ENCODE peak calls at places on chromosomes 3 and 15, in four cellular contexts. B is K562, E is H1, Q is GM12878. L is an unnamed sample.

GRCh38 chr15:101579766-101580165 is 72.4 kb downstream of the TM2D3 start:
- DNase-seq in B (no peak), E (no peak), Q (no peak), L (no peak)

GRCh38 chr15:90264649-90265048 is 823 bp upstream of the NGRN start:
- DNase-seq in B (no peak), E (no peak), Q (no peak), L (peak)

GRCh38 chr3:37945407-37945802 is 45.2 kb upstream of the VILL start:
- DNase-seq in B (no peak), E (peak), Q (no peak), L (no peak)

GRCh38 chr3:66675383-66675782 is 174.6 kb upstream of the LRIG1 start:
- DNase-seq in B (no peak), E (no peak), Q (no peak), L (no peak)

GRCh38 chr3:99758502-99759177 is 59.0 kb upstream of the CMSS1 start:
- DNase-seq in B (no peak), E (no peak), Q (no peak), L (no peak)

GRCh38 chr15:90620379-90621134 is 90.8 kb downstream of the CRTC3 start:
- DNase-seq in B (peak), E (no peak), Q (peak), L (no peak)

GRCh38 chr3:113498221-113499005 is 16.5 kb downstream of the SPICE1 start:
- DNase-seq in B (no peak), E (no peak), Q (no peak), L (no peak)

GRCh38 chr15:73803806-73804205 is 50.7 kb upstream of the INSYN1 start:
- DNase-seq in B (no peak), E (no peak), Q (no peak), L (no peak)

GRCh38 chr3:135869439-135870105 is 96.0 kb upstream of the PPP2R3A start:
- DNase-seq in B (no peak), E (no peak), Q (no peak), L (no peak)

GRCh38 chr15:61545763-61546162 is 316.7 kb upstream of the RORA start:
- DNase-seq in B (no peak), E (no peak), Q (no peak), L (no peak)

GRCh38 chr3:40971191-40972168 is 227.8 kb upstream of the CTNNB1 start:
- DNase-seq in B (no peak), E (no peak), Q (peak), L (peak)

GRCh38 chr3:58434990-58435389 is 1.4 kb upstream of the PDHB start:
- DNase-seq in B (no peak), E (peak), Q (no peak), L (peak)

GRCh38 chr3:148680289-148680688 is 17.4 kb upstream of the AGTR1 start:
- DNase-seq in B (no peak), E (no peak), Q (no peak), L (no peak)

GRCh38 chr15:61796056-61796455 is 264.2 kb downstream of the VPS13C start:
- DNase-seq in B (no peak), E (no peak), Q (no peak), L (no peak)

GRCh38 chr3:19891740-19892139 is 42.3 kb downstream of the EFHB start:
- DNase-seq in B (no peak), E (no peak), Q (no peak), L (no peak)

GRCh38 chr15:38440353-38441129 is 13.4 kb upstream of the FAM98B start:
- DNase-seq in B (peak), E (peak), Q (peak), L (peak)

GRCh38 chr3:167814441-167814951 is 79.0 kb downstream of the SERPINI1 start:
- DNase-seq in B (no peak), E (no peak), Q (no peak), L (peak)

GRCh38 chr15:63203451-63204090 is 14.2 kb downstream of the RAB8B start:
- DNase-seq in B (peak), E (no peak), Q (no peak), L (no peak)

GRCh38 chr3:147404000-147404799 is 2.1 kb downstream of the ZIC4 start:
- DNase-seq in B (no peak), E (peak), Q (no peak), L (no peak)

GRCh38 chr3:112751564-112751963 is 95.1 kb downstream of the CD200R1L start:
- DNase-seq in B (no peak), E (no peak), Q (no peak), L (no peak)

GRCh38 chr15:91100561-91101355 is 701 bp downstream of the SV2B start:
- DNase-seq in B (no peak), E (peak), Q (no peak), L (no peak)

GRCh38 chr3:46906471-46907058 is 29.0 kb downstream of the PTH1R start:
- DNase-seq in B (no peak), E (no peak), Q (no peak), L (no peak)

GRCh38 chr15:42788725-42789124 is 51.8 kb upstream of the CDAN1 start:
- DNase-seq in B (no peak), E (no peak), Q (no peak), L (no peak)

GRCh38 chr15:75042730-75043508 is 19.5 kb downstream of the PPCDC start:
- DNase-seq in B (peak), E (peak), Q (peak), L (peak)

GRCh38 chr15:39925112-39925830 is 5.2 kb upstream of the GPR176 start:
- DNase-seq in B (no peak), E (no peak), Q (no peak), L (no peak)

GRCh38 chr3:120163023-120163422 is 68.8 kb upstream of the GSK3B start:
- DNase-seq in B (no peak), E (no peak), Q (no peak), L (peak)

GRCh38 chr3:158166223-158166622 is 56.3 kb downstream of the RSRC1 start:
- DNase-seq in B (no peak), E (no peak), Q (no peak), L (no peak)

GRCh38 chr3:158165730-158166129 is 55.8 kb downstream of the RSRC1 start:
- DNase-seq in B (no peak), E (no peak), Q (no peak), L (no peak)

GRCh38 chr3:158168996-158169573 is 59.2 kb downstream of the RSRC1 start:
- DNase-seq in B (no peak), E (no peak), Q (no peak), L (no peak)

GRCh38 chr3:158167737-158168469 is 58.0 kb downstream of the RSRC1 start:
- DNase-seq in B (peak), E (no peak), Q (no peak), L (peak)
- TF ChIP-seq ATF2 in B (no peak), E (no peak), Q (no peak), L (no peak)

DNA sequence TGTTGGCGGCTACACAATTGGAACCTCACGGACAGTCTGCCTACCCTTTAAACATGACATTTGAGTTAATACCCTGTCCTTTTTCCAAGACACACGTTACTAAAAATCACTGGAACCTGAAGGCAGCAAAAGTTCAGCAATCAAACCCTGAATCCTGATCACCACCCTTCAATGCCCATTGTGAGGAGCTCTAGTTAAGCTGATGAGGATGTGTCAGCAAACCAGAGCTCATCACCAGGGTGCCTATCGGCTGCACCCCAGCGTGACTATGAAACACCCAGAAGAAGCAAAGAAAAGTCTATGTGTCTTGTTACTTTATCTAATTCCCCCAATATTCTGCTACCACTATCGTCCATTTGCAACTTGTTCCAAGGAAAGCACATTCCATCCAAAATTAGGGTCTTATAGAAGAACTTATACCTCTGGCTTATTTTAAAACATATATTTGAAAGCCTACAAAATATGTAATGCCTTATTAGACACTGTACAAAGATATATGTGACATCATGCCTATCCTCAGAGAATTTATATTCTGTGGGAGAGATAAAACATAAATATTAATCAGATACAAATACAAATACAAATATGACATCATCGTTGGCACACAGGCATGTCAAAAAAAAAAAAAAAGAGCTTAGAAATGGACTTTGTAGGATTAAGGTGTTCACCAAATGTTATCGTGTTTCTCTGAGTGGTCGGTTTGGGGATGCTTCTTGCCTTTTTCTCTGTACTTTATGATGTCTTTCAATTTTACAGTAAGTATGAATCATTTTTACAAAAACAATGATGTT is 219.7 kb upstream of the SETMAR start:
- DNase-seq in B (no peak), E (no peak), Q (no peak), L (no peak)
- TF ChIP-seq BRCA1 in B (no peak), E (no peak), Q (no peak), L (no peak)

DNA sequence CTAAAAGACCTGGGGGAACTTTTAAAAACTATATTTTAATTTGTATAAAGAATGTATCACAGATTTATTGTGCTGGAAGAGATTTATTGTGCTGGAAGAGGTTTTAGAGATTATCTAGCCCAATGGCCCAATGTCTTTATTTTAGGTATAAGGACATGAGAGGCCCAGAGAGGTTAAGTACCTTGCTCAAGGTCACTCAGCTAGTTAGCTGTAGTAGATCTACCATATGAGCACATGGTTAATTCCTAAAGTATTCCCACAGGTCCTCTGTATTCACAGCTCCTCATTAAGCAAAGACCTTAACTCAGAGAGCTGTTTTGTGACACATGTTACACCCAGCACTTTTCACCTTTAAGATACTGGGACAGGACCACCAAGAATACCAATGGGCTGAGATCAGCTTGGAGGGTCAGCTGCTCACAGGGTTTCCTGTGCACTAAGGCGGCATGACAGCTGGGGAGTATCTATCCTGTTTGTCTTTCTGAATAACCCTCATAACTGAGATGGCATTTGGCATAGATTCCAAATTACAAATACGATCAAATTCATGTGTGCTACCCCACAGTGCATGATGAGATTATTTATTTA is 143.1 kb upstream of the TBL1XR1 start:
- DNase-seq in B (no peak), E (peak), Q (no peak), L (no peak)
- TF ChIP-seq ATF2 in B (no peak), E (no peak), Q (no peak), L (no peak)

GRCh38 chr3:111593666-111594065 is 1.5 kb downstream of the ZBED2 start:
- DNase-seq in B (no peak), E (no peak), Q (no peak), L (no peak)

GRCh38 chr3:111590096-111590491 is 5.1 kb downstream of the ZBED2 start:
- DNase-seq in B (no peak), E (no peak), Q (no peak), L (no peak)

GRCh38 chr3:111591555-111591954 is 3.6 kb downstream of the ZBED2 start:
- DNase-seq in B (no peak), E (no peak), Q (no peak), L (no peak)

GRCh38 chr3:111592941-111593340 is 2.2 kb downstream of the ZBED2 start:
- DNase-seq in B (no peak), E (no peak), Q (no peak), L (no peak)

DNA sequence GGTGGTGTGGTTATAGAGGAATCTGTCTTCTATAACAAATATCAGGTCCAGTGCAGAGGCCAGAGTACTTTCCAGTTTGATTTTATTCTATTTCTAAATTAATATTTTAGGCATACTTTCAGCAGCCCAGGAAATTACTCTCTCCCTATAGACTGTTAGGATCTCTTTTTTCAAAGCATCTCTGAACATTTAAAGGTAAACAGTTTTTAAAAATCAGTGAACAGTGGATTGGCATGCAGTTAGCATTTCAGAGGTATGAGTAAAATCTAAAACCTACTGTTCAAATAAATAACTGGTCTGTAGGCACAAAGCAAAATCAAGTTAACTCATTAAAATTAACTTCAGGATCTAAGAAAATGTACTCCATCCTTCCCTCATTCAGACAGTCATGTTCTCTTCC is 3.0 kb downstream of the ZBED2 start:
- DNase-seq in B (no peak), E (no peak), Q (no peak), L (no peak)
- TF ChIP-seq BRCA1 in B (no peak), E (no peak), Q (no peak), L (no peak)

GRCh38 chr3:116052602-116053001 is 392.7 kb downstream of the LSAMP start:
- DNase-seq in B (no peak), E (no peak), Q (no peak), L (no peak)

GRCh38 chr3:116050311-116050710 is 395.0 kb downstream of the LSAMP start:
- DNase-seq in B (no peak), E (no peak), Q (no peak), L (no peak)

GRCh38 chr3:116053017-116053416 is 392.3 kb downstream of the LSAMP start:
- DNase-seq in B (no peak), E (no peak), Q (no peak), L (no peak)

GRCh38 chr3:116051586-116051985 is 393.7 kb downstream of the LSAMP start:
- DNase-seq in B (no peak), E (no peak), Q (no peak), L (no peak)

GRCh38 chr3:116051040-116051439 is 394.2 kb downstream of the LSAMP start:
- DNase-seq in B (no peak), E (no peak), Q (no peak), L (no peak)
- TF ChIP-seq ATF2 in B (no peak), E (no peak), Q (no peak), L (no peak)

GRCh38 chr3:9314796-9315195 is 48.1 kb upstream of the THUMPD3 start:
- DNase-seq in B (no peak), E (no peak), Q (no peak), L (no peak)
- TF ChIP-seq BRCA1 in B (no peak), E (no peak), Q (no peak), L (no peak)

DNA sequence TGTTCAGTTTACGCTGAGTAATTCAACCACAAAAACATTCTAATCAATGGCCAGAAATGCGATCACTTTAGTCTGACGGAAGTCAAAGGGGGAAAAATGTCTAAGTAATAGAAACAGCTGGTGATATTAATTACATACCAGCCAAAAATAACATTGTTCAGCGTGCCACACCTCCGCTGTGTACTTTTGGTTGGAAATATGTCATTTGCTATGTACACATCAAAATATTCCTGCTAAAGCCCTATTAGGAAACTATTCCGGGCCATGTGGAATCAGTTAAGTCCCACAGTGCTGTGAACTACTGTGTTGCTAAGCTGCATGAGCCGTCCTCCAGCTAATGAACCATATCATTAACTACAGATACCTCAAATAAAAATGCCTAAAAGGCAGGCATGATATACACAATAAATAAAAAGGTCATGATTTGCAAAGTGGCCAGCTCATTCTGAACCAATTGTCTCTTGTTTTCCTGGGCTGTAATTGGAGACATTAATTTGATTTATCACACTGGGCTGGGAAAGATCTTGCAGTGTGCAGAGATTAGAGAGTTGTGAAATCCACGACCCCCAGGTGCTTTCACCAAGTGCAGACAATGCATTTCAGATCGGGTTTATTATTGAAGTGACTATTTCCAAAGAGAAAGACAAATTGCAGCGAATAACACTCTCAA is 200.5 kb upstream of the LRTM1 start:
- DNase-seq in B (no peak), E (no peak), Q (no peak), L (no peak)
- TF ChIP-seq ATF2 in B (no peak), E (no peak), Q (no peak), L (no peak)

L was measured in HepG2.